ENCODE peak calls at places on chromosomes 1 and 21, in six cellular contexts. One of them, this sample, is unnamed.

GRCh38 chr1:17883662-17884395 is 128.7 kb downstream of the ACTL8 start:
- DNase-seq in NCI-H1105: no peak
- DNase-seq in heart left ventricle: no peak
- DNase-seq in mucosa of gallbladder: no peak
- DNase-seq in activated effector memory CD4-positive, alpha-beta T cell treated with anti-CD3 and anti-CD28 coated beads, Interleukin-2, amount 50 U/mL, for 16 hours: peak
- DNase-seq in T-helper 2 cell: no peak
- DNase-seq in this sample: no peak

GRCh38 chr1:55626326-55626725 is 411.2 kb upstream of the USP24 start:
- DNase-seq in NCI-H1105: no peak
- DNase-seq in heart left ventricle: no peak
- DNase-seq in mucosa of gallbladder: no peak
- DNase-seq in activated effector memory CD4-positive, alpha-beta T cell treated with anti-CD3 and anti-CD28 coated beads, Interleukin-2, amount 50 U/mL, for 16 hours: no peak
- DNase-seq in T-helper 2 cell: no peak
- DNase-seq in this sample: no peak

GRCh38 chr1:108057536-108057935 is 92.6 kb upstream of the VAV3 start:
- DNase-seq in NCI-H1105: no peak
- DNase-seq in heart left ventricle: peak
- DNase-seq in mucosa of gallbladder: no peak
- DNase-seq in activated effector memory CD4-positive, alpha-beta T cell treated with anti-CD3 and anti-CD28 coated beads, Interleukin-2, amount 50 U/mL, for 16 hours: no peak
- DNase-seq in T-helper 2 cell: no peak
- DNase-seq in this sample: no peak

GRCh38 chr1:235931181-235931738 is 64.6 kb upstream of the LYST start:
- DNase-seq in NCI-H1105: no peak
- DNase-seq in heart left ventricle: no peak
- DNase-seq in mucosa of gallbladder: no peak
- DNase-seq in activated effector memory CD4-positive, alpha-beta T cell treated with anti-CD3 and anti-CD28 coated beads, Interleukin-2, amount 50 U/mL, for 16 hours: no peak
- DNase-seq in T-helper 2 cell: no peak
- DNase-seq in this sample: no peak

GRCh38 chr1:212677136-212677535 is 22.5 kb downstream of the BATF3 start:
- DNase-seq in NCI-H1105: no peak
- DNase-seq in heart left ventricle: no peak
- DNase-seq in mucosa of gallbladder: no peak
- DNase-seq in activated effector memory CD4-positive, alpha-beta T cell treated with anti-CD3 and anti-CD28 coated beads, Interleukin-2, amount 50 U/mL, for 16 hours: no peak
- DNase-seq in T-helper 2 cell: no peak
- DNase-seq in this sample: no peak

GRCh38 chr1:116472431-116472961 is 98.3 kb downstream of the CD58 start:
- DNase-seq in NCI-H1105: no peak
- DNase-seq in heart left ventricle: no peak
- DNase-seq in mucosa of gallbladder: peak
- DNase-seq in activated effector memory CD4-positive, alpha-beta T cell treated with anti-CD3 and anti-CD28 coated beads, Interleukin-2, amount 50 U/mL, for 16 hours: no peak
- DNase-seq in T-helper 2 cell: no peak
- DNase-seq in this sample: no peak

GRCh38 chr1:15409400-15410222 is at the start of gene EFHD2:
- DNase-seq in NCI-H1105: peak
- DNase-seq in heart left ventricle: peak
- DNase-seq in mucosa of gallbladder: peak
- DNase-seq in activated effector memory CD4-positive, alpha-beta T cell treated with anti-CD3 and anti-CD28 coated beads, Interleukin-2, amount 50 U/mL, for 16 hours: peak
- DNase-seq in T-helper 2 cell: peak
- DNase-seq in this sample: no peak

GRCh38 chr1:38046333-38046883 is at the start of gene POU3F1:
- DNase-seq in NCI-H1105: no peak
- DNase-seq in heart left ventricle: no peak
- DNase-seq in mucosa of gallbladder: no peak
- DNase-seq in activated effector memory CD4-positive, alpha-beta T cell treated with anti-CD3 and anti-CD28 coated beads, Interleukin-2, amount 50 U/mL, for 16 hours: peak
- DNase-seq in T-helper 2 cell: peak
- DNase-seq in this sample: no peak

GRCh38 chr1:44489481-44489880 is 84.4 kb downstream of the RNF220 start:
- DNase-seq in NCI-H1105: no peak
- DNase-seq in heart left ventricle: no peak
- DNase-seq in mucosa of gallbladder: no peak
- DNase-seq in activated effector memory CD4-positive, alpha-beta T cell treated with anti-CD3 and anti-CD28 coated beads, Interleukin-2, amount 50 U/mL, for 16 hours: no peak
- DNase-seq in T-helper 2 cell: no peak
- DNase-seq in this sample: no peak

GRCh38 chr1:224435318-224435763 is 744 bp upstream of the WDR26 start:
- DNase-seq in NCI-H1105: no peak
- DNase-seq in heart left ventricle: no peak
- DNase-seq in mucosa of gallbladder: no peak
- DNase-seq in activated effector memory CD4-positive, alpha-beta T cell treated with anti-CD3 and anti-CD28 coated beads, Interleukin-2, amount 50 U/mL, for 16 hours: no peak
- DNase-seq in T-helper 2 cell: no peak
- DNase-seq in this sample: no peak

GRCh38 chr1:11842154-11843041 is 5.2 kb downstream of the NPPA start:
- DNase-seq in NCI-H1105: no peak
- DNase-seq in heart left ventricle: peak
- DNase-seq in mucosa of gallbladder: peak
- DNase-seq in activated effector memory CD4-positive, alpha-beta T cell treated with anti-CD3 and anti-CD28 coated beads, Interleukin-2, amount 50 U/mL, for 16 hours: no peak
- DNase-seq in T-helper 2 cell: no peak
- DNase-seq in this sample: no peak

GRCh38 chr1:170562644-170563338 is 30.8 kb downstream of the GORAB start:
- DNase-seq in NCI-H1105: no peak
- DNase-seq in heart left ventricle: peak
- DNase-seq in mucosa of gallbladder: peak
- DNase-seq in activated effector memory CD4-positive, alpha-beta T cell treated with anti-CD3 and anti-CD28 coated beads, Interleukin-2, amount 50 U/mL, for 16 hours: peak
- DNase-seq in T-helper 2 cell: no peak
- DNase-seq in this sample: peak

GRCh38 chr1:153570874-153571273 is 5.2 kb upstream of the S100A2 start:
- DNase-seq in NCI-H1105: no peak
- DNase-seq in heart left ventricle: no peak
- DNase-seq in mucosa of gallbladder: no peak
- DNase-seq in activated effector memory CD4-positive, alpha-beta T cell treated with anti-CD3 and anti-CD28 coated beads, Interleukin-2, amount 50 U/mL, for 16 hours: no peak
- DNase-seq in T-helper 2 cell: no peak
- DNase-seq in this sample: no peak

GRCh38 chr1:214943054-214943453 is 139.5 kb upstream of the KCNK2 start:
- DNase-seq in NCI-H1105: no peak
- DNase-seq in heart left ventricle: no peak
- DNase-seq in mucosa of gallbladder: no peak
- DNase-seq in activated effector memory CD4-positive, alpha-beta T cell treated with anti-CD3 and anti-CD28 coated beads, Interleukin-2, amount 50 U/mL, for 16 hours: no peak
- DNase-seq in T-helper 2 cell: no peak
- DNase-seq in this sample: no peak

GRCh38 chr1:97271906-97272788 is 550.6 kb downstream of the PTBP2 start:
- DNase-seq in NCI-H1105: no peak
- DNase-seq in heart left ventricle: no peak
- DNase-seq in mucosa of gallbladder: no peak
- DNase-seq in activated effector memory CD4-positive, alpha-beta T cell treated with anti-CD3 and anti-CD28 coated beads, Interleukin-2, amount 50 U/mL, for 16 hours: no peak
- DNase-seq in T-helper 2 cell: no peak
- DNase-seq in this sample: no peak

GRCh38 chr1:201259476-201260235 is 23.6 kb upstream of the PKP1 start:
- DNase-seq in NCI-H1105: peak
- DNase-seq in heart left ventricle: peak
- DNase-seq in mucosa of gallbladder: no peak
- DNase-seq in activated effector memory CD4-positive, alpha-beta T cell treated with anti-CD3 and anti-CD28 coated beads, Interleukin-2, amount 50 U/mL, for 16 hours: no peak
- DNase-seq in T-helper 2 cell: no peak
- DNase-seq in this sample: no peak

GRCh38 chr1:193181985-193182384 is 4.4 kb downstream of the B3GALT2 start:
- DNase-seq in NCI-H1105: no peak
- DNase-seq in heart left ventricle: no peak
- DNase-seq in mucosa of gallbladder: no peak
- DNase-seq in activated effector memory CD4-positive, alpha-beta T cell treated with anti-CD3 and anti-CD28 coated beads, Interleukin-2, amount 50 U/mL, for 16 hours: no peak
- DNase-seq in T-helper 2 cell: no peak
- DNase-seq in this sample: no peak

GRCh38 chr1:45266151-45266801 is 59.9 kb upstream of the ZSWIM5 start:
- DNase-seq in NCI-H1105: no peak
- DNase-seq in heart left ventricle: peak
- DNase-seq in mucosa of gallbladder: peak
- DNase-seq in activated effector memory CD4-positive, alpha-beta T cell treated with anti-CD3 and anti-CD28 coated beads, Interleukin-2, amount 50 U/mL, for 16 hours: no peak
- DNase-seq in T-helper 2 cell: no peak
- DNase-seq in this sample: no peak

GRCh38 chr1:58881471-58881994 is 97.7 kb upstream of the JUN start:
- DNase-seq in NCI-H1105: no peak
- DNase-seq in heart left ventricle: no peak
- DNase-seq in mucosa of gallbladder: peak
- DNase-seq in activated effector memory CD4-positive, alpha-beta T cell treated with anti-CD3 and anti-CD28 coated beads, Interleukin-2, amount 50 U/mL, for 16 hours: no peak
- DNase-seq in T-helper 2 cell: no peak
- DNase-seq in this sample: peak

GRCh38 chr21:36504067-36505058 is 24.4 kb upstream of the CLDN14 start:
- DNase-seq in NCI-H1105: peak
- DNase-seq in heart left ventricle: no peak
- DNase-seq in mucosa of gallbladder: peak
- DNase-seq in activated effector memory CD4-positive, alpha-beta T cell treated with anti-CD3 and anti-CD28 coated beads, Interleukin-2, amount 50 U/mL, for 16 hours: peak
- DNase-seq in T-helper 2 cell: no peak
- DNase-seq in this sample: peak

GRCh38 chr1:154474802-154475201 is 27.2 kb upstream of the TDRD10 start:
- DNase-seq in NCI-H1105: no peak
- DNase-seq in heart left ventricle: peak
- DNase-seq in mucosa of gallbladder: peak
- DNase-seq in activated effector memory CD4-positive, alpha-beta T cell treated with anti-CD3 and anti-CD28 coated beads, Interleukin-2, amount 50 U/mL, for 16 hours: no peak
- DNase-seq in T-helper 2 cell: no peak
- DNase-seq in this sample: peak

GRCh38 chr1:113616201-113616600 is 143.1 kb downstream of the PHTF1 start:
- DNase-seq in NCI-H1105: no peak
- DNase-seq in heart left ventricle: no peak
- DNase-seq in mucosa of gallbladder: no peak
- DNase-seq in activated effector memory CD4-positive, alpha-beta T cell treated with anti-CD3 and anti-CD28 coated beads, Interleukin-2, amount 50 U/mL, for 16 hours: no peak
- DNase-seq in T-helper 2 cell: no peak
- DNase-seq in this sample: no peak

This sample was measured in HCT116.